ENCODE peak calls at places on chromosome 21, in five cellular contexts. One of them, this sample, is unnamed.

GRCh38 chr21:38477241-38477640 is 21.0 kb downstream of the ERG start:
- DNase-seq in progenitor cell of endocrine pancreas: no peak
- DNase-seq in astrocyte of the hippocampus: no peak
- DNase-seq in T-helper 9 cell: no peak
- DNase-seq in mucosa of descending colon: no peak
- DNase-seq in this sample: no peak

GRCh38 chr21:38809170-38809878 is 3.6 kb downstream of the ETS2 start:
- DNase-seq in astrocyte of the hippocampus: no peak
- DNase-seq in progenitor cell of endocrine pancreas: no peak
- DNase-seq in mucosa of descending colon: no peak
- DNase-seq in T-helper 9 cell: no peak
- DNase-seq in this sample: no peak

GRCh38 chr21:17402885-17403477 is 109.9 kb upstream of the CXADR start:
- DNase-seq in astrocyte of the hippocampus: no peak
- DNase-seq in mucosa of descending colon: no peak
- DNase-seq in T-helper 9 cell: no peak
- DNase-seq in progenitor cell of endocrine pancreas: no peak
- DNase-seq in this sample: no peak

GRCh38 chr21:33915368-33916199 is at the start of gene ATP5PO:
- DNase-seq in progenitor cell of endocrine pancreas: peak
- DNase-seq in T-helper 9 cell: peak
- DNase-seq in astrocyte of the hippocampus: peak
- DNase-seq in mucosa of descending colon: peak
- DNase-seq in this sample: peak

GRCh38 chr21:39637197-39637970 is 24.6 kb downstream of the B3GALT5 start:
- DNase-seq in T-helper 9 cell: no peak
- DNase-seq in mucosa of descending colon: peak
- DNase-seq in astrocyte of the hippocampus: no peak
- DNase-seq in progenitor cell of endocrine pancreas: no peak
- DNase-seq in this sample: no peak

GRCh38 chr21:9760398-9761074 is 760.8 kb upstream of the TPTE start:
- DNase-seq in T-helper 9 cell: no peak
- DNase-seq in astrocyte of the hippocampus: no peak
- DNase-seq in progenitor cell of endocrine pancreas: no peak
- DNase-seq in mucosa of descending colon: no peak
- DNase-seq in this sample: no peak

GRCh38 chr21:26055010-26055409 is 115.6 kb downstream of the APP start:
- DNase-seq in T-helper 9 cell: no peak
- DNase-seq in astrocyte of the hippocampus: no peak
- DNase-seq in progenitor cell of endocrine pancreas: no peak
- DNase-seq in mucosa of descending colon: no peak
- DNase-seq in this sample: no peak

GRCh38 chr21:30044447-30045064 is 104.8 kb upstream of the GRIK1 start:
- DNase-seq in mucosa of descending colon: peak
- DNase-seq in T-helper 9 cell: no peak
- DNase-seq in astrocyte of the hippocampus: peak
- DNase-seq in progenitor cell of endocrine pancreas: peak
- DNase-seq in this sample: no peak

GRCh38 chr21:45548711-45549491 is 6.7 kb upstream of the SLC19A1 start:
- DNase-seq in astrocyte of the hippocampus: no peak
- DNase-seq in T-helper 9 cell: no peak
- DNase-seq in mucosa of descending colon: no peak
- DNase-seq in progenitor cell of endocrine pancreas: no peak
- DNase-seq in this sample: no peak

GRCh38 chr21:34535886-34536285 is 23.9 kb upstream of the KCNE1 start:
- DNase-seq in T-helper 9 cell: no peak
- DNase-seq in mucosa of descending colon: no peak
- DNase-seq in astrocyte of the hippocampus: no peak
- DNase-seq in progenitor cell of endocrine pancreas: no peak
- DNase-seq in this sample: no peak

GRCh38 chr21:8989883-8990325 is 1531.5 kb upstream of the TPTE start:
- DNase-seq in astrocyte of the hippocampus: no peak
- DNase-seq in T-helper 9 cell: no peak
- DNase-seq in progenitor cell of endocrine pancreas: no peak
- DNase-seq in mucosa of descending colon: no peak
- DNase-seq in this sample: no peak

GRCh38 chr21:26732442-26733221 is 112.6 kb downstream of the ADAMTS1 start:
- DNase-seq in progenitor cell of endocrine pancreas: peak
- DNase-seq in astrocyte of the hippocampus: peak
- DNase-seq in mucosa of descending colon: peak
- DNase-seq in T-helper 9 cell: no peak
- DNase-seq in this sample: no peak

GRCh38 chr21:27306821-27307746 is 340.2 kb upstream of the ADAMTS5 start:
- DNase-seq in astrocyte of the hippocampus: no peak
- DNase-seq in mucosa of descending colon: no peak
- DNase-seq in progenitor cell of endocrine pancreas: no peak
- DNase-seq in T-helper 9 cell: no peak
- DNase-seq in this sample: no peak

GRCh38 chr21:41425954-41426655 is at the start of gene MX1:
- DNase-seq in astrocyte of the hippocampus: peak
- DNase-seq in progenitor cell of endocrine pancreas: no peak
- DNase-seq in T-helper 9 cell: peak
- DNase-seq in mucosa of descending colon: peak
- DNase-seq in this sample: peak

GRCh38 chr21:41321211-41321907 is 4.8 kb downstream of the FAM3B start:
- DNase-seq in mucosa of descending colon: no peak
- DNase-seq in T-helper 9 cell: no peak
- DNase-seq in progenitor cell of endocrine pancreas: no peak
- DNase-seq in astrocyte of the hippocampus: no peak
- DNase-seq in this sample: peak

GRCh38 chr21:29302340-29302991 is 3.7 kb downstream of the BACH1 start:
- DNase-seq in T-helper 9 cell: no peak
- DNase-seq in progenitor cell of endocrine pancreas: no peak
- DNase-seq in mucosa of descending colon: no peak
- DNase-seq in astrocyte of the hippocampus: peak
- DNase-seq in this sample: no peak

GRCh38 chr21:33019885-33020557 is 5.7 kb upstream of the OLIG2 start:
- DNase-seq in progenitor cell of endocrine pancreas: no peak
- DNase-seq in mucosa of descending colon: no peak
- DNase-seq in astrocyte of the hippocampus: no peak
- DNase-seq in T-helper 9 cell: no peak
- DNase-seq in this sample: no peak